ENCODE peak calls at places on chromosomes 2 and 18, in four cellular contexts. D is CD8-positive, alpha-beta T cell; J is esophagus muscularis mucosa; H is naive thymus-derived CD4-positive, alpha-beta T cell. E is an unnamed sample.

GRCh38 chr2:1755436-1756191 is 11.3 kb upstream of the PXDN start:
- DNase-seq in D (no peak), J (no peak), H (no peak), E (no peak)

GRCh38 chr2:65710356-65710755 is 278.0 kb upstream of the SPRED2 start:
- DNase-seq in D (no peak), J (no peak), H (no peak), E (no peak)

GRCh38 chr2:24026233-24026632 is 16.3 kb downstream of the MFSD2B start:
- DNase-seq in D (no peak), J (no peak), H (no peak), E (no peak)

GRCh38 chr2:239459056-239459455 is 58.2 kb upstream of the HDAC4 start:
- DNase-seq in D (no peak), J (peak; percentile 72), H (no peak), E (peak; percentile 38)

GRCh38 chr18:53909668-53910067 is 314.8 kb downstream of the MBD2 start:
- DNase-seq in D (no peak), J (no peak), H (no peak), E (no peak)

GRCh38 chr2:232888099-232888836 is 18.2 kb downstream of the SNORC start:
- DNase-seq in D (no peak), J (no peak), H (no peak), E (no peak)

GRCh38 chr2:241018051-241018891 is 19.9 kb downstream of the SNED1 start:
- DNase-seq in D (no peak), J (peak; percentile 86), H (no peak), E (peak; percentile 43)

GRCh38 chr2:28544915-28545589 is 49.2 kb downstream of the PLB1 start:
- DNase-seq in D (no peak), J (no peak), H (no peak), E (no peak)

GRCh38 chr2:207214446-207214845 is 48.7 kb upstream of the KLF7 start:
- DNase-seq in D (no peak), J (no peak), H (no peak), E (no peak)

GRCh38 chr2:135257383-135258090 is 205.4 kb downstream of the RAB3GAP1 start:
- DNase-seq in D (no peak), J (peak; percentile 80), H (no peak), E (no peak)

GRCh38 chr18:28125051-28125450 is 51.9 kb downstream of the CDH2 start:
- DNase-seq in D (no peak), J (no peak), H (no peak), E (no peak)

GRCh38 chr2:96694279-96694678 is 45.6 kb downstream of the LMAN2L start:
- DNase-seq in D (no peak), J (no peak), H (no peak), E (no peak)

GRCh38 chr2:235535423-235536130 is 41.7 kb downstream of the AGAP1 start:
- DNase-seq in D (no peak), J (no peak), H (no peak), E (no peak)

GRCh38 chr2:240565267-240566202 is 2.7 kb upstream of the RNPEPL1 start:
- DNase-seq in D (peak; percentile 77), J (no peak), H (peak; percentile 88), E (peak; percentile 91)

GRCh38 chr2:126664234-126664633 is 8.3 kb downstream of the GYPC start:
- DNase-seq in D (no peak), J (no peak), H (peak; percentile 39), E (no peak)

GRCh38 chr18:69968073-69968472 is 20.4 kb upstream of the CD226 start:
- DNase-seq in D (no peak), J (no peak), H (no peak), E (no peak)

GRCh38 chr2:144162652-144163051 is 357.3 kb downstream of the ZEB2 start:
- DNase-seq in D (peak; percentile 23), J (no peak), H (peak; percentile 16), E (no peak)

GRCh38 chr2:15112216-15112615 is 448.9 kb downstream of the NBAS start:
- DNase-seq in D (no peak), J (no peak), H (no peak), E (no peak)

GRCh38 chr2:73006969-73007710 is 64.4 kb downstream of the SFXN5 start:
- DNase-seq in D (no peak), J (no peak), H (no peak), E (peak; percentile 26)

GRCh38 chr2:162579169-162579568 is 235.2 kb downstream of the GCA start:
- DNase-seq in D (no peak), J (no peak), H (no peak), E (no peak)

GRCh38 chr2:157376041-157376440 is 50.4 kb upstream of the ERMN start:
- DNase-seq in D (no peak), J (no peak), H (no peak), E (no peak)

GRCh38 chr2:86223098-86223681 is 23.9 kb downstream of the MRPL35 start:
- DNase-seq in D (no peak), J (no peak), H (no peak), E (peak; percentile 77)

GRCh38 chr18:76613058-76613457 is 118.0 kb upstream of the ZNF516 start:
- DNase-seq in D (no peak), J (no peak), H (no peak), E (no peak)

GRCh38 chr2:25165992-25166618 is 2.3 kb downstream of the POMC start:
- DNase-seq in D (no peak), J (no peak), H (peak; percentile 38), E (no peak)

GRCh38 chr2:126942427-126943203 is 43.9 kb downstream of the TEX51 start:
- DNase-seq in D (no peak), J (no peak), H (no peak), E (no peak)

GRCh38 chr2:84653302-84653701 is 137.0 kb downstream of the DNAH6 start:
- DNase-seq in D (no peak), J (no peak), H (no peak), E (no peak)

GRCh38 chr2:156430978-156431358 is 5.2 kb upstream of the GPD2 start:
- DNase-seq in D (no peak), J (no peak), H (no peak), E (no peak)

GRCh38 chr2:67977464-67977863 is 85.3 kb downstream of the C1D start:
- DNase-seq in D (no peak), J (peak; percentile 60), H (no peak), E (no peak)

GRCh38 chr2:223108376-223109100 is 56.5 kb downstream of the KCNE4 start:
- DNase-seq in D (no peak), J (peak; percentile 34), H (no peak), E (no peak)

GRCh38 chr2:222738759-222739292 is 67.4 kb downstream of the MOGAT1 start:
- DNase-seq in D (no peak), J (no peak), H (no peak), E (peak; percentile 50)

GRCh38 chr18:41486581-41486980 is 468.5 kb upstream of the PIK3C3 start:
- DNase-seq in D (no peak), J (no peak), H (no peak), E (no peak)
- H3K27me3 ChIP-seq in D (no peaks in the 10 kb centered on the region), J (no peaks in the 10 kb centered on the region), H (no peaks in the 10 kb centered on the region), E (no peaks in the 10 kb centered on the region)

GRCh38 chr2:159720676-159721075 is 8.4 kb downstream of the MARCHF7 start:
- DNase-seq in D (no peak), J (no peak), H (no peak), E (no peak)

GRCh38 chr2:159722580-159722979 is 10.3 kb downstream of the MARCHF7 start:
- DNase-seq in D (no peak), J (no peak), H (no peak), E (no peak)

GRCh38 chr2:159728645-159729044 is 16.3 kb downstream of the MARCHF7 start:
- DNase-seq in D (no peak), J (no peak), H (no peak), E (no peak)

GRCh38 chr2:159725713-159726112 is 13.4 kb downstream of the MARCHF7 start:
- DNase-seq in D (no peak), J (no peak), H (no peak), E (no peak)
- H3K36me3 ChIP-seq in D (peaks cover 1% of the 10 kb centered on the region), J (peaks cover 18% of the 10 kb centered on the region), H (no peaks in the 10 kb centered on the region), E (peaks cover 2% of the 10 kb centered on the region)

DNA sequence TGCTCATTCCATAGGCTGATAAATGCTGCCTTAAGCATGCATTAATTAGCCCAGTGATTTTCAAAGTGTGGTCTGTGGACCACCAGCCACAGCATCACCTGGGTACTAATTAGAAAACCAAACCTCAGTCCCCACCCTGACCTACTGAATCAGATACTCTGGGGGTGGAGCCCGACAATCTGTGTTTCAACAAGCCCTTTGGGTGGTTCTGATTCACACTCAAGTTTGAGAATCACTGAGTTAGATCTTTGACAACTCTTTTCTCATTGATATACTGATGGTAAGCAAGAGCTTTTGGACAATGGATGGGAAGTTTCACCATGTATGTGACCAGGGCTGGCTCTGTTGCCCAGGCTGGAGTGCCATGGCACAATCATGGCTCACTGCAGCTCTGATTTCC is 95.9 kb downstream of the ZCCHC2 start:
- DNase-seq in D (no peak), J (no peak), H (no peak), E (no peak)
- H3K27me3 ChIP-seq in D (no peaks in the 10 kb centered on the region), J (peaks cover 8% of the 10 kb centered on the region), H (no peaks in the 10 kb centered on the region), E (no peaks in the 10 kb centered on the region)

GRCh38 chr2:200302940-200303727 is 3.4 kb upstream of the SPATS2L start:
- DNase-seq in D (no peak), J (no peak), H (no peak), E (no peak)
- H3K36me3 ChIP-seq in D (no peaks in the 10 kb centered on the region), J (no peaks in the 10 kb centered on the region), H (no peaks in the 10 kb centered on the region), E (no peaks in the 10 kb centered on the region)

DNA sequence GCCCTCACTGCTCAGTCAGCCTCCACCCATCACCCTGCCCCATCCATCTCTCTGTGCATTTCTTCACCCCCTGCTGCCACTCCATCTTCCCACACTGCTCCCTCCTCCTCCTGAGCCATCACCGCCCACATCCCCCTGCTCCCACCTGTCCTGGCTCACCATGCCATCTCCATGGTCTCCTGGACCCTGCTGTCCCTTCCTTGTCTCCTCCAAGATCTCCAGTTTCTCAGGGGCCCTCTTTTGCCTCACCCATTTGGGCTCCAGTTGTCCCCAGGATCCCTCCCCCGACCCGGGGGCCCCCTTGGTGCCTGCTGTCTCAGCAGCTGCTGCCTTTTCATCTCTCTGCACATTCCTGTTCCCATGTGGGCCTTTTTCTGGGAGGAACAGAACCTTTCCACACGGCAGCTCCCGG is 10.6 kb downstream of the SPEG start:
- DNase-seq in D (no peak), J (no peak), H (no peak), E (no peak)
- H3K27me3 ChIP-seq in D (no peaks in the 10 kb centered on the region), J (peaks cover 63% of the 10 kb centered on the region), H (no peaks in the 10 kb centered on the region), E (no peaks in the 10 kb centered on the region)

GRCh38 chr2:237497820-237498128 is 10.7 kb downstream of the MLPH start:
- DNase-seq in D (no peak), J (no peak), H (no peak), E (no peak)
- H3K36me3 ChIP-seq in D (no peaks in the 10 kb centered on the region), J (no peaks in the 10 kb centered on the region), H (no peaks in the 10 kb centered on the region), E (peaks cover 12% of the 10 kb centered on the region)